ENCODE peak calls at places on chromosomes 11 and 22, in nine cellular contexts. K, T, P, R, F, J, A, H and V are unnamed samples.

GRCh38 chr22:50702821-50703725 is 30.4 kb downstream of the SHANK3 start:
- DNase-seq in F (no peak), P (no peak), K (peak; percentile 11), H (no peak), R (no peak), T (no peak), J (no peak), A (no peak), V (no peak)

GRCh38 chr11:125164422-125165110 is at the start of gene PKNOX2:
- DNase-seq in F (peak; percentile 34), K (peak; percentile 82), R (peak; percentile 77), P (peak; percentile 88), H (peak; percentile 91), T (no peak), A (peak; percentile 48), J (peak; percentile 50), V (peak; percentile 81)

GRCh38 chr22:39699631-39700348 is 129.2 kb downstream of the CACNA1I start:
- DNase-seq in K (no peak), A (no peak), H (no peak), R (no peak), P (peak; percentile 53), T (no peak), F (no peak), J (no peak), V (no peak)

GRCh38 chr11:112255075-112255739 is 5.5 kb downstream of the PLET1 start:
- DNase-seq in H (no peak), K (no peak), A (peak; percentile 47), P (no peak), T (peak; percentile 71), F (no peak), J (no peak), R (no peak), V (no peak)

GRCh38 chr11:94400839-94401772 is at the start of gene GPR83:
- DNase-seq in A (no peak), P (peak; percentile 49), H (no peak), K (peak; percentile 19), J (no peak), R (no peak), F (no peak), T (no peak), V (no peak)

GRCh38 chr11:78941226-78941851 is 366.7 kb upstream of the NARS2 start:
- DNase-seq in R (no peak), F (no peak), A (no peak), H (no peak), P (no peak), K (no peak), T (no peak), J (peak; percentile 87), V (no peak)

GRCh38 chr22:50731811-50732624 is 6.0 kb upstream of the ACR start:
- DNase-seq in K (peak; percentile 37), H (peak; percentile 57), J (peak; percentile 68), F (peak; percentile 33), A (peak; percentile 70), P (no peak), T (no peak), R (peak; percentile 24), V (no peak)

GRCh38 chr11:110362916-110363574 is 66.6 kb upstream of the RDX start:
- DNase-seq in A (no peak), T (no peak), P (peak; percentile 57), H (no peak), J (no peak), R (no peak), K (no peak), F (no peak), V (no peak)

GRCh38 chr22:23565942-23566715 is 14.0 kb downstream of the IGLL1 start:
- DNase-seq in K (no peak), F (no peak), R (no peak), J (no peak), T (no peak), H (peak; percentile 60), A (no peak), P (peak; percentile 55), V (no peak)

GRCh38 chr11:112113539-112114457 is 27.1 kb downstream of the SDHD start:
- DNase-seq in R (no peak), P (peak; percentile 15), H (no peak), A (peak; percentile 65), K (no peak), T (no peak), F (no peak), J (peak; percentile 47), V (no peak)

GRCh38 chr11:64853709-64854108 is 9.3 kb upstream of the CDC42BPG start:
- DNase-seq in F (no peak), T (no peak), H (no peak), A (no peak), P (no peak), R (no peak), K (no peak), J (no peak), V (no peak)

GRCh38 chr22:36385491-36386350 is 2.0 kb downstream of the MYH9 start:
- DNase-seq in J (peak; percentile 82), R (peak; percentile 74), K (peak; percentile 51), T (no peak), H (no peak), A (no peak), P (no peak), F (peak; percentile 60), V (no peak)

GRCh38 chr11:14578551-14578956 is 58.4 kb upstream of the PSMA1 start:
- DNase-seq in J (peak; percentile 95), K (no peak), H (no peak), A (peak; percentile 52), P (no peak), F (peak; percentile 65), R (no peak), T (no peak), V (no peak)

GRCh38 chr11:14584595-14584994 is 59.0 kb upstream of the PDE3B start:
- DNase-seq in T (no peak), A (no peak), P (no peak), J (no peak), K (no peak), H (no peak), R (no peak), F (no peak), V (no peak)

GRCh38 chr11:14585438-14585837 is 58.2 kb upstream of the PDE3B start:
- DNase-seq in R (no peak), T (no peak), K (no peak), F (no peak), P (no peak), J (no peak), H (no peak), A (no peak), V (no peak)

GRCh38 chr11:14583252-14584105 is 60.1 kb upstream of the PDE3B start:
- DNase-seq in F (no peak), K (peak; percentile 47), J (no peak), R (no peak), P (no peak), A (no peak), H (no peak), T (no peak), V (peak; percentile 68)

DNA sequence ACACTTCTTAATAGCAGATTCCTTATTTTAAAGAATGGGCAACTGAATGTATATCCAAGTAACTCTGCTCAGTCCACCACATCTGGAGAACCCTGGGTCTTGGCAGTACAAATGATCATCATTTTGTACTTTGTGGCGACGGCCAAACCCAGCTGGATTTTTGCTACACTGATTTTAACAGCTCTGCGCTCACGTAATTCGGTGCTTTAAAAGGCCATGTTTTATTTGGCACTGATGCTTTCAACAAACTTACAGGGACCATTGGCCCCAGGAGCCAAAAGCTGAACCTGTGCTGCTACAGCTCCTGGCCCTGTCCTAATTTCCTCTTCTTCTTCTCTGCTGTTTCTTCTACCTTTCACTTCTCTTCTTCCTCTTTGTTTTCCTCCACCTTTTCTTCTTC is 60.8 kb upstream of the PDE3B start:
- DNase-seq in F (no peak), A (no peak), P (no peak), J (no peak), T (no peak), R (no peak), H (no peak), K (peak; percentile 21), V (peak; percentile 62)
- H3K27ac ChIP-seq in F (no peak overlapping the region), A (no peak overlapping the region), P (no peak overlapping the region), J (no peak overlapping the region), T (no peak overlapping the region), R (no peak overlapping the region), H (no peak overlapping the region), K (peak overlapping the region; percentile 46), V (peak overlapping the region; percentile 62)

GRCh38 chr22:31083377-31083768 is 2.3 kb downstream of the SMTN start:
- DNase-seq in K (no peak), F (no peak), R (peak; percentile 50), J (no peak), T (no peak), A (no peak), P (no peak), H (peak; percentile 47), V (no peak)
- H3K27ac ChIP-seq in K (peak overlapping the region; percentile 95), F (no peak overlapping the region), R (peak overlapping the region; percentile 98), J (peak overlapping the region; percentile 86), T (peak overlapping the region; percentile 91), A (no peak overlapping the region), P (no peak overlapping the region), H (no peak overlapping the region), V (peak overlapping the region; percentile 92)

GRCh38 chr22:37457093-37457893 is 28.9 kb downstream of the MFNG start:
- DNase-seq in K (peak; percentile 62), R (peak; percentile 24), T (peak; percentile 33), J (peak; percentile 64), A (peak; percentile 71), F (peak; percentile 75), H (peak; percentile 61), P (peak; percentile 70), V (peak; percentile 68)

GRCh38 chr22:37454857-37455686 is 27.8 kb upstream of the ELFN2 start:
- DNase-seq in J (no peak), K (no peak), P (no peak), T (no peak), H (no peak), A (peak; percentile 57), F (no peak), R (no peak), V (no peak)

GRCh38 chr22:37456351-37456750 is 29.1 kb upstream of the ELFN2 start:
- DNase-seq in P (no peak), A (no peak), J (no peak), F (no peak), R (no peak), T (no peak), H (no peak), K (no peak), V (no peak)

GRCh38 chr22:37455896-37456295 is 28.6 kb upstream of the ELFN2 start:
- DNase-seq in P (no peak), R (no peak), K (no peak), A (no peak), F (no peak), T (no peak), H (no peak), J (no peak), V (no peak)

DNA sequence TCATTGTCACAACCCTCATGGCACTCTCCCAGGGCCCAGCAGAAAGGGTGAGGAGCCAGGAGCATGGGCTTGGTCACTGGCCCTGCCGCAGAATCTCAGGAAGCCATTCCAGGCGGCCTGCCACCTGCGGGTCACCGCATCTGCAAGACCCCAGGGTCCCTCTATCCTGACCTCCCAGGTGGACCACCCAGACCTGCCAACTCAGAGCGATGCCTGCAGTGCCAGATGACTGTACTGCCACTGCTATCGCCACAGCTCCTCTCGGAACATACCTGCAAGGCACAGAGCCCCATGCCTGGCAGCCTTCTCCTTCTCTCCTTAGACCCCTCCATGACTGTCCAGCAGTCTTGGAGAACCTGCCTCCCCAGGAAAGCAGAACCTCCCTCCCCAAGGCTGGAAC is 26.4 kb upstream of the ELFN2 start:
- DNase-seq in R (no peak), T (no peak), H (no peak), A (no peak), J (no peak), F (no peak), P (no peak), K (no peak), V (no peak)
- H3K27ac ChIP-seq in R (no peak overlapping the region), T (peak overlapping the region; percentile 75), H (no peak overlapping the region), A (no peak overlapping the region), J (no peak overlapping the region), F (no peak overlapping the region), P (no peak overlapping the region), K (no peak overlapping the region), V (no peak overlapping the region)

GRCh38 chr11:59078435-59078834 is 7.7 kb upstream of the GLYATL1B start:
- DNase-seq in R (no peak), H (no peak), F (no peak), K (no peak), P (no peak), A (no peak), J (no peak), T (no peak), V (no peak)
- H3K27ac ChIP-seq in R (no peak overlapping the region), H (no peak overlapping the region), F (no peak overlapping the region), K (no peak overlapping the region), P (no peak overlapping the region), A (no peak overlapping the region), J (no peak overlapping the region), T (no peak overlapping the region), V (no peak overlapping the region)